ENCODE peak calls at places on chromosomes 7 and 10, in six cellular contexts. F, L, S, R, P and I are unnamed samples.

GRCh38 chr10:77680065-77680464 is 42.5 kb upstream of the KCNMA1 start:
- DNase-seq in R (no peak), L (no peak), F (no peak), P (peak; percentile 40), S (no peak), I (no peak)

GRCh38 chr7:128121731-128122576 is 90.7 kb upstream of the LRRC4 start:
- DNase-seq in F (peak; percentile 16), P (no peak), L (no peak), S (no peak), R (no peak), I (peak; percentile 33)

GRCh38 chr10:33155720-33156638 is 178.5 kb downstream of the NRP1 start:
- DNase-seq in S (peak; percentile 27), P (peak; percentile 64), L (no peak), R (no peak), F (peak; percentile 81), I (no peak)

GRCh38 chr7:133344275-133344674 is 91.4 kb downstream of the EXOC4 start:
- DNase-seq in L (no peak), P (no peak), F (peak; percentile 25), R (no peak), S (no peak), I (no peak)

GRCh38 chr10:8052344-8052969 is 2.0 kb upstream of the GATA3 start:
- DNase-seq in R (no peak), P (peak; percentile 47), F (no peak), S (no peak), L (no peak), I (no peak)

GRCh38 chr10:132118366-132118765 is 52.6 kb downstream of the JAKMIP3 start:
- DNase-seq in F (no peak), R (no peak), S (no peak), L (no peak), P (no peak), I (no peak)

GRCh38 chr10:11573497-11573896 is 38.0 kb downstream of the USP6NL start:
- DNase-seq in F (peak; percentile 62), P (no peak), L (no peak), R (no peak), S (no peak), I (no peak)

GRCh38 chr7:141201145-141201885 is 127.5 kb downstream of the TMEM178B start:
- DNase-seq in F (no peak), L (no peak), P (no peak), R (no peak), S (no peak), I (no peak)

GRCh38 chr7:33854178-33854577 is 51.2 kb upstream of the BMPER start:
- DNase-seq in L (no peak), P (no peak), F (peak; percentile 86), R (no peak), S (no peak), I (no peak)

GRCh38 chr7:126727930-126728331 is 524.8 kb downstream of the GRM8 start:
- DNase-seq in S (no peak), P (no peak), R (no peak), L (no peak), F (peak; percentile 35), I (no peak)

GRCh38 chr7:142812437-142813215 is 41.9 kb downstream of the PRSS2 start:
- DNase-seq in L (no peak), P (peak; percentile 65), S (no peak), R (no peak), F (no peak), I (no peak)

GRCh38 chr10:133471300-133472109 is 17.8 kb downstream of the SCART1 start:
- DNase-seq in P (no peak), F (no peak), R (no peak), S (no peak), L (no peak), I (no peak)

GRCh38 chr7:117072620-117073118 is 119.4 kb downstream of the ST7 start:
- DNase-seq in S (peak; percentile 89), F (peak; percentile 73), L (no peak), P (no peak), R (no peak), I (peak; percentile 80)